ENCODE peak calls at places on chromosome X, in five cellular contexts. J is astrocyte of the spinal cord, L is adrenal gland, A is sigmoid colon, B is Calu3. W is an unnamed sample.

GRCh38 chrX:75335127-75335458 is 61.2 kb downstream of the UPRT start:
- DNase-seq in J (no peak), L (no peak), A (no peak), B (no peak), W (no peak)

GRCh38 chrX:41556958-41557357 is 109.8 kb downstream of the NYX start:
- DNase-seq in J (no peak), L (no peak), A (no peak), B (no peak), W (no peak)

GRCh38 chrX:130264573-130264972 is 4.1 kb downstream of the ZNF280C start:
- DNase-seq in J (no peak), L (no peak), A (no peak), B (no peak), W (no peak)

GRCh38 chrX:43148305-43148704 is 370.3 kb upstream of the PPP1R2C start:
- DNase-seq in J (no peak), L (no peak), A (no peak), B (no peak), W (no peak)

GRCh38 chrX:112424166-112424565 is 255.6 kb downstream of the LHFPL1 start:
- DNase-seq in J (no peak), L (no peak), A (no peak), B (no peak), W (no peak)

GRCh38 chrX:124208675-124209074 is 123.8 kb upstream of the TEX13D start:
- DNase-seq in J (no peak), L (no peak), A (no peak), B (no peak), W (no peak)

GRCh38 chrX:112473654-112474053 is 206.1 kb downstream of the LHFPL1 start:
- DNase-seq in J (no peak), L (no peak), A (no peak), B (no peak), W (no peak)

GRCh38 chrX:11756354-11757318 is 1.4 kb upstream of the MSL3 start:
- DNase-seq in J (peak), L (no peak), A (no peak), B (no peak), W (no peak)

GRCh38 chrX:40278340-40279090 is 180.8 kb upstream of the BCOR start:
- DNase-seq in J (peak), L (no peak), A (no peak), B (no peak), W (no peak)

GRCh38 chrX:14564058-14564457 is 34.7 kb downstream of the GLRA2 start:
- DNase-seq in J (no peak), L (no peak), A (no peak), B (no peak), W (no peak)

GRCh38 chrX:33906971-33907370 is 225.1 kb downstream of the FAM47A start:
- DNase-seq in J (no peak), L (no peak), A (no peak), B (peak), W (no peak)

GRCh38 chrX:72216973-72217372 is 21.9 kb downstream of the ERCC6L start:
- DNase-seq in J (no peak), L (no peak), A (no peak), B (no peak), W (no peak)

GRCh38 chrX:19776753-19777152 is 110.6 kb downstream of the SH3KBP1 start:
- DNase-seq in J (no peak), L (no peak), A (no peak), B (no peak), W (no peak)

GRCh38 chrX:84046403-84046984 is 141.5 kb downstream of the RPS6KA6 start:
- DNase-seq in J (peak), L (no peak), A (no peak), B (peak), W (peak)

GRCh38 chrX:46545111-46546005 is at the start of gene ZNF674:
- DNase-seq in J (peak), L (peak), A (peak), B (peak), W (peak)
- TF ChIP-seq CTCF in J (peak), L (peak), A (peak), B (no peak), W (peak)

GRCh38 chrX:23031600-23031999 is 31.8 kb downstream of the DDX53 start:
- DNase-seq in J (no peak), L (no peak), A (no peak), B (no peak), W (no peak)

GRCh38 chrX:23035493-23035892 is 35.7 kb downstream of the DDX53 start:
- DNase-seq in J (no peak), L (no peak), A (no peak), B (no peak), W (no peak)
- TF ChIP-seq CTCF in J (no peak), L (no peak), A (no peak), B (no peak), W (no peak)

GRCh38 chrX:100447563-100448397 is 37.7 kb upstream of the PCDH19 start:
- DNase-seq in J (peak), L (peak), A (no peak), B (peak), W (peak)
- TF ChIP-seq CTCF in J (peak), L (peak), A (no peak), B (peak), W (peak)

GRCh38 chrX:25427873-25428555 is 412.2 kb upstream of the ARX start:
- DNase-seq in J (no peak), L (no peak), A (no peak), B (peak), W (no peak)
- TF ChIP-seq CTCF in J (no peak), L (no peak), A (no peak), B (no peak), W (no peak)

DNA sequence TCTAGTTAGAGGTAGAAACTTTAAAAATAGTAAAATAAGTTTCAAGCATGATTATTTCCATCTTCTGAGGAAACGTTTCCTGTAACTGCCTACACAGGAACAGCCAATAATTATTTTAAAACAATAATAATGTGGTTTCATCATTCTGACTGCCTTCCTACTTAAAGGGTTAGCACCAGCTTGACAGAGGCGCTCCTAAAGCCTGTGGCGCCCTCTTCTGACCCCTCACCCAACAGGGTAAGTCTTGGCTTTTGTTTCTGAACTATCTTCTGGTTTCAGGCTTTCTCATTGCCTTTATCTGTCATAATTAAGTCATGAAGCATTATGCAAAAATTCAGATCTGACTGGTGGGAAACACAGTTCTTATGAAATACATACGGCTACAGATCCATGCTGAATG is 96.7 kb downstream of the ITM2A start:
- DNase-seq in J (no peak), L (no peak), A (no peak), B (peak), W (peak)
- TF ChIP-seq CTCF in J (no peak), L (no peak), A (no peak), B (no peak), W (peak)

GRCh38 chrX:17744896-17745523 is 7.7 kb downstream of the SCML1 start:
- DNase-seq in J (peak), L (no peak), A (no peak), B (no peak), W (peak)
- TF ChIP-seq CTCF in J (peak), L (peak), A (no peak), B (peak), W (no peak)

GRCh38 chrX:12771445-12772069 is 19.7 kb upstream of the PRPS2 start:
- DNase-seq in J (peak), L (no peak), A (no peak), B (peak), W (peak)
- TF ChIP-seq CTCF in J (peak), L (no peak), A (no peak), B (peak), W (peak)

GRCh38 chrX:145821291-145821897 is 3.8 kb downstream of the SLITRK2 start:
- DNase-seq in J (peak), L (no peak), A (no peak), B (no peak), W (no peak)

GRCh38 chrX:145821898-145822567 is 4.4 kb downstream of the SLITRK2 start:
- DNase-seq in J (no peak), L (no peak), A (no peak), B (no peak), W (no peak)

GRCh38 chrX:145826466-145826865 is 8.8 kb downstream of the SLITRK2 start:
- DNase-seq in J (no peak), L (no peak), A (no peak), B (no peak), W (no peak)

GRCh38 chrX:145823132-145823531 is 5.5 kb downstream of the SLITRK2 start:
- DNase-seq in J (no peak), L (no peak), A (no peak), B (no peak), W (no peak)

DNA sequence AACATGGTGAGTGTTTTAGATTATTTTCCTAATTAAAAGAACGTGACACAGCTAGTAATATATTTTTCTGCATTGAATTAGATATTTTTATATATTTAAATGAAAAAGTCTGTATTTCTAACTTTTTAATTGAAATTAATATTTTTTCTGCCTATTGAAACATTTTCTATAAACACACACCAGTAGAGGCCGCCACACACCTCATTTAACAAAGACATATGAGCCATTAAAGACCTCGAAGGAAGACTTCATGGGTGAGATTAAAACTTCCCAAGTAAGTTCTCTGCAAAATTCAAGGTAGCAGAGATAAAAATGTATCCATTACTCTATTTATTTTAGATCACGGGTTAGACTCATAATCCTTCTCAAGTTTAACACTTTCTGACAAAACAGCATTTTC is 8.3 kb downstream of the SLITRK2 start:
- DNase-seq in J (peak), L (no peak), A (no peak), B (peak), W (no peak)
- TF ChIP-seq CTCF in J (peak), L (no peak), A (no peak), B (no peak), W (no peak)

GRCh38 chrX:110418857-110419249 is 60.2 kb downstream of the RTL9 start:
- DNase-seq in J (peak), L (no peak), A (no peak), B (no peak), W (no peak)

GRCh38 chrX:110418220-110418856 is 59.7 kb downstream of the RTL9 start:
- DNase-seq in J (peak), L (peak), A (no peak), B (peak), W (peak)

GRCh38 chrX:110420771-110421498 is 62.3 kb downstream of the RTL9 start:
- DNase-seq in J (no peak), L (no peak), A (no peak), B (no peak), W (no peak)

GRCh38 chrX:110425222-110425621 is 66.6 kb downstream of the RTL9 start:
- DNase-seq in J (no peak), L (no peak), A (no peak), B (no peak), W (no peak)

DNA sequence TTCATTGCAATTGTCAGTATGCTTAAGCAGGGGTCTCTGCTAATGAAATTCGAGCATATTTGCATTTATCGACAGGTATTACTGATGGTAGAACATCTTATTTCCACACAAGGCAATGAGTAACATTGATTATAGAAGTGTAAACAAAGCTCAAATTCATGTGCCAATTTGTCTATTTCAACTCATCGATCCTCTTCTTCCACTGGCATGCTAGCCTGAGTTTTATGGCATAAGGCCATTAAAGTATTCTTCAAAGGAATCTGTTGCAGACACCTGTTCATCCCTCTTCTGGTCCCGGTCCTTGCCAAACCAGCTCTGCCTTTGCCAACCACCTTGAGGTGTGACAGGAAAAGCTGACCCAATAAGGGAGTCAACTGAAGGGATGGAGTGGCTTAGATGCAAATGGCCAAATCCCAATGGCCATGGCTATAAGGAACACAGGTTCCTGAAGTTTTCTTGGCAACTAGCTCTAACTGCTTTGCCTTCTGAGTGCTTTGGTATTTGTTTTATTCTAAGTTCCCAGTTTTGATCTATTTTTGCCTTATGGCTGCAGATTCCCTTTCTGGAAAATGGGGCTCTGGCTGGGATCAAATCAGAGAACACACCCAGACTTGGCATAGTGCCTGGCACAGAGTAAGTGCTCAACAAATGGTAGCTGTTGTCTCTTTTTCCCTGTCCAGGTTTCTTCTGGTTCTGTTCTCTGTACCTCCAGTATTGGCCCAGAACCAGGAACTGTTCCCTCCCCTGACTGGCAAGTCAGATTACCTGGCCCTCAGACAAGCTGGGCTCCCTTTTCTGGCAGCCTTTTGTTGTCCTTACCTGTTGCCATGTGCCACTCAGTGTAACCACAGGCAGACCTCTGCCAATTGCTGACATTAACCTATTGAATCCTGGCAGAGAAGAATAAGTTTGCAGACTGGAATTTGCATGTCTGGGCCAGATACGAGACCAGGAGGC is 63.1 kb downstream of the RTL9 start:
- DNase-seq in J (no peak), L (no peak), A (no peak), B (no peak), W (no peak)
- TF ChIP-seq CTCF in J (no peak), L (no peak), A (no peak), B (peak), W (no peak)

DNA sequence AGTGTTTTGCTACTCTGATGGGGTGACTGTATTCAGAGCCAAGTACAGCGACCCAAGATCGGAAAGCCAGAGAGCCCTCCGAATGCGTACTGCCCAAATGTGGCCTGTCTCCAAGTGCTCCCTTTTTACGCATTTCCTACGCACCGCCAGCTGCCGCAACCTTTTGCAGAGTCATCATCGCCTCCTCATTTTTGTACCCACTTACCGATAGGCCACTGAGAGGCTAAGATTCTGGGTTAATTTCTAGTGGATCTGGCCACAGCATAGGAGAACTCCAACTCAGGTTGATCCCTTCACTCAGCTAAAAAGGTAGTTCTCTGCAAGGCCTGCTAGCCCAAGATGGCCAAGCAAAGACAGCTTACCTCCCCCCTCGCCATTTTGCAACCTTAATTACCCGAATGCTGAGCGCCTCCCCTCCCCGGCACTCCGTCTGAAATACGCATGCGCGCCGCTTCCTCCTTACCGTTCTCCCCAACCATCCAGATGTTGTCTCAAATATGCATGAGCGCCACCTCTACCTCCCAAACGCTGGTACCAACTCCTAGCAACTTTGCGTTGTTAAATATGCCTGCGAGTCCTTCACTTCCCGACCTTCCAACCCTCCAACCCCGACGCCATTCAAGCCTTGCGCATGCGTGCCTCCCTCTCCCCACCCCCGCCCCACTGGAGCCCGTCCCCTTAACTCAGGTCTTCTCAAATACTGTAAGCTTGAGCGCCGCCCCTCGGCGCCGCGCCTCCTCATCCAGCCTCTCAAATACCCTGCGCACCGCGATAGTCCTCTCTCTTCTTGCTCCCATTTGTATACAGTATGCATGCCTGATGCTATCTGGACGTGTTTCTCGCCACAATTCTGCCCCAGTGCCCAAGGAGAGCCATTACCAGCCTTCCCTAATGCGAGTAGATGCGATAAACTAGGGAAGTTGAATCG is 11.8 kb upstream of the ZCCHC13 start:
- DNase-seq in J (peak), L (peak), A (peak), B (peak), W (peak)
- TF ChIP-seq CTCF in J (peak), L (no peak), A (no peak), B (no peak), W (peak)

W was measured in endothelial cell of umbilical vein.